ENCODE peak calls at places on chromosomes 13 and 19, in ten cellular contexts. H is GM20000; W is GM23338; E is CD8-positive, alpha-beta T cell; Z is WTC11; C is endodermal cell; X is cardiac muscle cell; S is NB4; O is MCF 10A; D is fibroblast of mammary gland. R is an unnamed sample.

GRCh38 chr19:10797541-10798256 is 38.3 kb downstream of the TMED1 start:
- DNase-seq in H (peak; percentile 79), W (no peak), E (peak; percentile 71), Z (no peak), C (no peak), X (no peak), S (peak; percentile 20), O (no peak), D (no peak), R (peak; percentile 82)

GRCh38 chr13:97302611-97303010 is 80.5 kb downstream of the MBNL2 start:
- DNase-seq in H (no peak), W (no peak), E (no peak), Z (no peak), C (no peak), X (no peak), S (no peak), O (peak; percentile 44), D (no peak), R (no peak)

GRCh38 chr13:46552888-46553520 is at the start of gene LRCH1:
- DNase-seq in H (peak; percentile 94), W (peak; percentile 89), E (peak; percentile 66), Z (peak; percentile 82), C (peak; percentile 93), X (peak; percentile 94), S (peak; percentile 97), O (peak; percentile 86), D (peak; percentile 78), R (peak; percentile 93)

GRCh38 chr13:34931572-34931971 is 10.5 kb upstream of the NBEA start:
- DNase-seq in H (no peak), W (no peak), E (no peak), Z (no peak), C (no peak), X (no peak), S (peak; percentile 49), O (peak; percentile 80), D (peak; percentile 52), R (no peak)

GRCh38 chr13:97492257-97492656 is 58.3 kb downstream of the RAP2A start:
- DNase-seq in H (no peak), W (no peak), E (no peak), Z (no peak), C (no peak), X (no peak), S (no peak), O (no peak), D (no peak), R (no peak)

GRCh38 chr19:38597075-38597474 is 20.7 kb downstream of the MAP4K1 start:
- DNase-seq in H (no peak), W (peak; percentile 35), E (no peak), Z (peak; percentile 39), C (no peak), X (no peak), S (no peak), O (no peak), D (no peak), R (no peak)

GRCh38 chr13:112814905-112815585 is 125.2 kb downstream of the ATP11A start:
- DNase-seq in H (no peak), W (no peak), E (no peak), Z (no peak), C (no peak), X (no peak), S (no peak), O (peak; percentile 17), D (no peak), R (no peak)

GRCh38 chr19:12629215-12629614 is 18.5 kb downstream of the ZNF791 start:
- DNase-seq in H (no peak), W (no peak), E (no peak), Z (no peak), C (no peak), X (no peak), S (no peak), O (no peak), D (no peak), R (no peak)

GRCh38 chr13:75713852-75714251 is 77.7 kb downstream of the LMO7 start:
- DNase-seq in H (no peak), W (no peak), E (no peak), Z (no peak), C (no peak), X (no peak), S (no peak), O (no peak), D (no peak), R (no peak)

GRCh38 chr13:73677041-73677589 is 457.1 kb downstream of the KLF12 start:
- DNase-seq in H (no peak), W (no peak), E (no peak), Z (no peak), C (no peak), X (no peak), S (no peak), O (peak; percentile 78), D (peak; percentile 11), R (no peak)

GRCh38 chr19:12965017-12965811 is 4.2 kb upstream of the DAND5 start:
- DNase-seq in H (peak; percentile 89), W (peak; percentile 88), E (peak; percentile 63), Z (peak; percentile 91), C (peak; percentile 97), X (peak; percentile 77), S (peak; percentile 81), O (peak; percentile 88), D (peak; percentile 66), R (peak; percentile 89)

GRCh38 chr13:28219408-28220099 is 81.2 kb downstream of the PAN3 start:
- DNase-seq in H (no peak), W (no peak), E (no peak), Z (no peak), C (no peak), X (no peak), S (no peak), O (no peak), D (no peak), R (no peak)

GRCh38 chr19:10625003-10625761 is at the start of gene SLC44A2:
- DNase-seq in H (peak; percentile 25), W (peak; percentile 94), E (no peak), Z (peak; percentile 91), C (peak; percentile 93), X (peak; percentile 91), S (no peak), O (peak; percentile 56), D (peak; percentile 36), R (peak; percentile 29)

GRCh38 chr13:38685974-38686571 is 804 bp upstream of the FREM2 start:
- DNase-seq in H (no peak), W (peak; percentile 85), E (no peak), Z (peak; percentile 58), C (peak; percentile 86), X (peak; percentile 76), S (no peak), O (peak; percentile 60), D (peak; percentile 19), R (peak; percentile 34)
- TF ChIP-seq CTCF in H (no peak), W (peak; percentile 58), E (no peak), Z (no peak), C (peak; percentile 74), X (peak; percentile 21), S (no peak), O (peak; percentile 35), D (peak; percentile 25), R (no peak)

GRCh38 chr13:49652691-49653305 is 24.5 kb downstream of the ARL11 start:
- DNase-seq in H (peak; percentile 55), W (peak; percentile 85), E (no peak), Z (peak; percentile 56), C (peak; percentile 83), X (peak; percentile 60), S (peak; percentile 71), O (peak; percentile 59), D (peak; percentile 49), R (peak; percentile 66)
- TF ChIP-seq CTCF in H (peak; percentile 23), W (peak; percentile 85), E (no peak), Z (no peak), C (peak; percentile 77), X (peak; percentile 43), S (peak; percentile 62), O (peak; percentile 34), D (peak; percentile 47), R (peak; percentile 37)

DNA sequence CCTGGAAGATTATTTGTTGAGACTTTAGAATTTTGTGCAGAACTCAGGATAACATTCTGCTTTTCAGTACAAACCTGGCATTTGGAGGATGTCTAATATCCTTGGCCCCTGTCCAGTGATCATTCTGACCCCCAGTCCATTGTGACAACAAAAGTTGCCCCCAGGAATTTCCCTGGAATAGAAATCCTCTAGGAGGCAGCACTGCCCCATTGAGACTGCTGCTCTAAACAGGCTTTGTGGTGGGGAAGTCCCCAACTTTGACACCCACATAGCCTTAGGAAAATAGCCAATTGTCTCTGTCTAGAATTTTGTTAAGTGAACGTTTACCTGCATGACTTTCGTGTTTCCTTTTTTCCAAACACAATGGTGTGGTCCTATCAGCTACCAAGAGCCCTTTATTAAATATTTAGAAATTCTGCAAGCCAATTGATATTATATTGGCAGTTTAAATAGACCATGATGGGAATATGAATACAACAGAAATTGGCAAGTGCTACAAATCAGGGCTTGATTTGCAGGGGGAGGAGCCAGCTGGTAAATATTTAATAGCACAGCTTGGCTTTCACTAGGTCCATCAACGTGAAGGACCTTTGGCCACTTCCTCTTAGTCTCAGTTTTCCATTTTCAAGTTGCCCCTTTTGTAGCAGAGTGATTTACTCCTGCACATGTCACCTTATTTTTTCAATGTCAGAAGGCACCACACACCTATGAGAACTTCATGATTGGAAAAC is 451.7 kb downstream of the EFNB2 start:
- DNase-seq in H (peak; percentile 26), W (peak; percentile 79), E (no peak), Z (peak; percentile 54), C (peak; percentile 75), X (peak; percentile 31), S (peak; percentile 43), O (peak; percentile 84), D (peak; percentile 73), R (peak; percentile 40)
- TF ChIP-seq CTCF in H (peak; percentile 47), W (peak; percentile 91), E (no peak), Z (peak; percentile 38), C (peak; percentile 85), X (peak; percentile 86), S (peak; percentile 47), O (peak; percentile 73), D (peak; percentile 96), R (peak; percentile 26)

DNA sequence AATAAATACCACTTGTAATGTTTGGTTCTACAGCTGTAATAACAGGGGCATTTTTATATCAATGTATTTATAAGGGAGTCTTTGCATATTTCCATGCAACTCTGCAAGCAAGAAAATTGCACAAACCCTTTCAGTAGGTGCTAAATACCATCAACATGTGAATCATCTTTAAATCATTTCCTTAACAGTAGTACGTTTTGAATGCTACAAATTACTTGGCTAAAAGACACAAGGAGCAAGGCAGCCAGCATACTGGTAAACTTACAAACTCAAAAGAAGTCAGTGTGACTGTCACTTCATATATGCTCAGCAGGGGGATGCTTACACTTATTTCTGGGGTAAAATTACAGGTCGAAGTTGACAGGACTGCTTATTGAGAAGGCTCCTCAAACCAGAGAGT is 402.4 kb downstream of the EFNB2 start:
- DNase-seq in H (no peak), W (no peak), E (no peak), Z (no peak), C (no peak), X (no peak), S (no peak), O (peak; percentile 68), D (peak; percentile 74), R (no peak)
- TF ChIP-seq CTCF in H (no peak), W (no peak), E (no peak), Z (no peak), C (no peak), X (no peak), S (no peak), O (no peak), D (no peak), R (no peak)